ENCODE peak calls at places on chromosomes 11 and 22, in seven cellular contexts. One of them, this sample, is unnamed.

GRCh38 chr11:1219836-1220810 is 2.7 kb upstream of the MUC5B start:
- DNase-seq in right lobe of liver: peak; percentile 59
- DNase-seq in lower leg skin: peak; percentile 88
- DNase-seq in breast epithelium: no peak
- DNase-seq in esophagus squamous epithelium: no peak
- DNase-seq in endothelial cell of umbilical vein: no peak
- DNase-seq in A549: peak; percentile 84
- DNase-seq in this sample: no peak

GRCh38 chr11:101866619-101867491 is 48.0 kb upstream of the CEP126 start:
- DNase-seq in right lobe of liver: no peak
- DNase-seq in lower leg skin: no peak
- DNase-seq in breast epithelium: no peak
- DNase-seq in esophagus squamous epithelium: no peak
- DNase-seq in endothelial cell of umbilical vein: peak; percentile 29
- DNase-seq in A549: peak; percentile 90
- DNase-seq in this sample: no peak

GRCh38 chr11:6757373-6757967 is 14.3 kb downstream of the OR2AG2 start:
- DNase-seq in right lobe of liver: no peak
- DNase-seq in lower leg skin: no peak
- DNase-seq in breast epithelium: no peak
- DNase-seq in esophagus squamous epithelium: no peak
- DNase-seq in endothelial cell of umbilical vein: peak; percentile 73
- DNase-seq in A549: peak; percentile 58
- DNase-seq in this sample: no peak

GRCh38 chr22:36315325-36315724 is 62.4 kb downstream of the APOL1 start:
- DNase-seq in right lobe of liver: no peak
- DNase-seq in lower leg skin: no peak
- DNase-seq in breast epithelium: no peak
- DNase-seq in esophagus squamous epithelium: no peak
- DNase-seq in endothelial cell of umbilical vein: peak; percentile 86
- DNase-seq in A549: no peak
- DNase-seq in this sample: no peak

GRCh38 chr22:32731372-32731771 is 70.1 kb upstream of the TIMP3 start:
- DNase-seq in right lobe of liver: no peak
- DNase-seq in lower leg skin: no peak
- DNase-seq in breast epithelium: no peak
- DNase-seq in esophagus squamous epithelium: no peak
- DNase-seq in endothelial cell of umbilical vein: no peak
- DNase-seq in A549: no peak
- DNase-seq in this sample: no peak

GRCh38 chr11:77823775-77824174 is 2.8 kb downstream of the AAMDC start:
- DNase-seq in right lobe of liver: no peak
- DNase-seq in lower leg skin: no peak
- DNase-seq in breast epithelium: no peak
- DNase-seq in esophagus squamous epithelium: no peak
- DNase-seq in endothelial cell of umbilical vein: peak; percentile 32
- DNase-seq in A549: no peak
- DNase-seq in this sample: no peak

GRCh38 chr22:23300476-23300875 is 120.2 kb downstream of the BCR start:
- DNase-seq in right lobe of liver: peak; percentile 47
- DNase-seq in lower leg skin: no peak
- DNase-seq in breast epithelium: no peak
- DNase-seq in esophagus squamous epithelium: no peak
- DNase-seq in endothelial cell of umbilical vein: no peak
- DNase-seq in A549: no peak
- DNase-seq in this sample: no peak

GRCh38 chr11:121437018-121437685 is 15.0 kb upstream of the SORL1 start:
- DNase-seq in right lobe of liver: no peak
- DNase-seq in lower leg skin: no peak
- DNase-seq in breast epithelium: no peak
- DNase-seq in esophagus squamous epithelium: no peak
- DNase-seq in endothelial cell of umbilical vein: no peak
- DNase-seq in A549: no peak
- DNase-seq in this sample: no peak

GRCh38 chr11:61626580-61627380 is 45.9 kb upstream of the SYT7 start:
- DNase-seq in right lobe of liver: no peak
- DNase-seq in lower leg skin: no peak
- DNase-seq in breast epithelium: peak; percentile 87
- DNase-seq in esophagus squamous epithelium: no peak
- DNase-seq in endothelial cell of umbilical vein: no peak
- DNase-seq in A549: no peak
- DNase-seq in this sample: no peak

GRCh38 chr11:123450593-123450992 is 20.5 kb downstream of the GRAMD1B start:
- DNase-seq in right lobe of liver: no peak
- DNase-seq in lower leg skin: no peak
- DNase-seq in breast epithelium: no peak
- DNase-seq in esophagus squamous epithelium: no peak
- DNase-seq in endothelial cell of umbilical vein: no peak
- DNase-seq in A549: no peak
- DNase-seq in this sample: no peak

GRCh38 chr22:36443198-36443770 is 38.2 kb downstream of the TXN2 start:
- DNase-seq in right lobe of liver: no peak
- DNase-seq in lower leg skin: no peak
- DNase-seq in breast epithelium: no peak
- DNase-seq in esophagus squamous epithelium: no peak
- DNase-seq in endothelial cell of umbilical vein: no peak
- DNase-seq in A549: no peak
- DNase-seq in this sample: no peak

GRCh38 chr11:117319214-117319840 is 3.3 kb upstream of the BACE1 start:
- DNase-seq in right lobe of liver: no peak
- DNase-seq in lower leg skin: no peak
- DNase-seq in breast epithelium: no peak
- DNase-seq in esophagus squamous epithelium: no peak
- DNase-seq in endothelial cell of umbilical vein: peak; percentile 75
- DNase-seq in A549: no peak
- DNase-seq in this sample: no peak

GRCh38 chr11:80855975-80856524 is 1415.2 kb upstream of the TENM4 start:
- DNase-seq in right lobe of liver: no peak
- DNase-seq in lower leg skin: no peak
- DNase-seq in breast epithelium: no peak
- DNase-seq in esophagus squamous epithelium: no peak
- DNase-seq in endothelial cell of umbilical vein: peak; percentile 67
- DNase-seq in A549: no peak
- DNase-seq in this sample: no peak

GRCh38 chr11:87859583-87859982 is 315.7 kb downstream of the RAB38 start:
- DNase-seq in right lobe of liver: no peak
- DNase-seq in lower leg skin: no peak
- DNase-seq in breast epithelium: no peak
- DNase-seq in esophagus squamous epithelium: no peak
- DNase-seq in endothelial cell of umbilical vein: peak; percentile 34
- DNase-seq in A549: no peak
- DNase-seq in this sample: no peak

GRCh38 chr11:57269580-57270021 is 32.6 kb upstream of the APLNR start:
- DNase-seq in right lobe of liver: no peak
- DNase-seq in lower leg skin: peak; percentile 77
- DNase-seq in breast epithelium: no peak
- DNase-seq in esophagus squamous epithelium: no peak
- DNase-seq in endothelial cell of umbilical vein: peak; percentile 74
- DNase-seq in A549: no peak
- DNase-seq in this sample: no peak

GRCh38 chr11:66314561-66315497 is 2.0 kb downstream of the CD248 start:
- DNase-seq in right lobe of liver: no peak
- DNase-seq in lower leg skin: peak; percentile 84
- DNase-seq in breast epithelium: no peak
- DNase-seq in esophagus squamous epithelium: no peak
- DNase-seq in endothelial cell of umbilical vein: no peak
- DNase-seq in A549: no peak
- DNase-seq in this sample: no peak

GRCh38 chr11:128502736-128503135 is 84.6 kb downstream of the ETS1 start:
- DNase-seq in right lobe of liver: no peak
- DNase-seq in lower leg skin: no peak
- DNase-seq in breast epithelium: no peak
- DNase-seq in esophagus squamous epithelium: no peak
- DNase-seq in endothelial cell of umbilical vein: peak; percentile 80
- DNase-seq in A549: peak; percentile 46
- DNase-seq in this sample: no peak

GRCh38 chr11:128501008-128501407 is 86.3 kb downstream of the ETS1 start:
- DNase-seq in right lobe of liver: no peak
- DNase-seq in lower leg skin: no peak
- DNase-seq in breast epithelium: no peak
- DNase-seq in esophagus squamous epithelium: no peak
- DNase-seq in endothelial cell of umbilical vein: no peak
- DNase-seq in A549: no peak
- DNase-seq in this sample: no peak

GRCh38 chr11:128500488-128500887 is 86.9 kb downstream of the ETS1 start:
- DNase-seq in right lobe of liver: no peak
- DNase-seq in lower leg skin: no peak
- DNase-seq in breast epithelium: no peak
- DNase-seq in esophagus squamous epithelium: no peak
- DNase-seq in endothelial cell of umbilical vein: no peak
- DNase-seq in A549: no peak
- DNase-seq in this sample: no peak

GRCh38 chr11:128503231-128503991 is 83.9 kb downstream of the ETS1 start:
- DNase-seq in right lobe of liver: no peak
- DNase-seq in lower leg skin: no peak
- DNase-seq in breast epithelium: no peak
- DNase-seq in esophagus squamous epithelium: no peak
- DNase-seq in endothelial cell of umbilical vein: peak; percentile 52
- DNase-seq in A549: no peak
- DNase-seq in this sample: no peak

GRCh38 chr11:128501576-128502549 is 85.5 kb downstream of the ETS1 start:
- DNase-seq in right lobe of liver: no peak
- DNase-seq in lower leg skin: no peak
- DNase-seq in breast epithelium: no peak
- DNase-seq in esophagus squamous epithelium: no peak
- DNase-seq in endothelial cell of umbilical vein: peak; percentile 97
- DNase-seq in A549: no peak
- DNase-seq in this sample: no peak
- TF ChIP-seq POLR2A in right lobe of liver: no peak
- TF ChIP-seq POLR2A in lower leg skin: no peak
- TF ChIP-seq POLR2A in breast epithelium: no peak
- TF ChIP-seq POLR2A in esophagus squamous epithelium: no peak
- TF ChIP-seq POLR2A in endothelial cell of umbilical vein: peak; percentile 32
- TF ChIP-seq POLR2A in A549: no peak
- TF ChIP-seq POLR2A in this sample: no peak

DNA sequence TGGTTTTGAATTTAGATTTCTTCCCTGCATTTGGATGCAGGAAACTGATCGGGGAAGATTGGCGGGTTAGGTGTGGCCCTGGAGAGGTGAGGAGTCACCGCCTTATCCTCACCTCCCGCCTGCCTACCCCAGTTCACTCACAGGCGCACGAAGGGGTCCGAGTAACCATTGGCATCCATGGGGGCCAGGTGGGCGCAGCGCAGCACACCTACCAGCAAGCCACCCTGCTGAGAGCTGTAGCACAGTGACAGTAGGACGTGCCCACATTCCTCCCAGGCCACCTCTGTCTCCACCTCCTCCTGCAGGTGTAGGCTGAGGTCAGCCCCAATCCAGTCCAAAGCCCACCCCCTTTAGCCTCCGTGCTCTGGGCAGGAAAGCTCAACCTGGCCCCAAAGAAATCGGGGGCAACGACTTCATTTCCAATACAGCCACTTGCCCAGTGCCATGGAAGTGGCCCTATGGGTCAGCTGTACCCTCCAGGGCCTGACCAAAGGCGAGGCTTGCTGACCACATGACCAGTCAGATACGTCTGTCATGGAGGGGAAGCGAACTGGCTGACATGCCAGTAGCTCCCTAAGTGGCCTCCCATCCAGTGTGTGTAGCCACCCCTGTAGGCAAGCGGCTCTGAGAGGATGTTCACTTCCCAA is 6.7 kb downstream of the NDUFV1 start:
- DNase-seq in right lobe of liver: no peak
- DNase-seq in lower leg skin: no peak
- DNase-seq in breast epithelium: no peak
- DNase-seq in esophagus squamous epithelium: no peak
- DNase-seq in endothelial cell of umbilical vein: no peak
- DNase-seq in A549: no peak
- DNase-seq in this sample: no peak
- TF ChIP-seq POLR2A in right lobe of liver: no peak
- TF ChIP-seq POLR2A in lower leg skin: no peak
- TF ChIP-seq POLR2A in breast epithelium: no peak
- TF ChIP-seq POLR2A in esophagus squamous epithelium: no peak
- TF ChIP-seq POLR2A in endothelial cell of umbilical vein: no peak
- TF ChIP-seq POLR2A in A549: no peak
- TF ChIP-seq POLR2A in this sample: no peak

GRCh38 chr22:19629720-19630419 is 84.4 kb upstream of the SEPTIN5 start:
- DNase-seq in right lobe of liver: peak; percentile 71
- DNase-seq in lower leg skin: peak; percentile 95
- DNase-seq in breast epithelium: peak; percentile 61
- DNase-seq in esophagus squamous epithelium: peak; percentile 16
- DNase-seq in endothelial cell of umbilical vein: peak; percentile 80
- DNase-seq in A549: peak; percentile 70
- DNase-seq in this sample: peak; percentile 93
- TF ChIP-seq POLR2A in right lobe of liver: no peak
- TF ChIP-seq POLR2A in lower leg skin: no peak
- TF ChIP-seq POLR2A in breast epithelium: no peak
- TF ChIP-seq POLR2A in esophagus squamous epithelium: no peak
- TF ChIP-seq POLR2A in endothelial cell of umbilical vein: no peak
- TF ChIP-seq POLR2A in A549: no peak
- TF ChIP-seq POLR2A in this sample: no peak

GRCh38 chr22:17774206-17774927 is at the start of gene BID:
- DNase-seq in right lobe of liver: peak; percentile 81
- DNase-seq in lower leg skin: no peak
- DNase-seq in breast epithelium: no peak
- DNase-seq in esophagus squamous epithelium: no peak
- DNase-seq in endothelial cell of umbilical vein: peak; percentile 22
- DNase-seq in A549: no peak
- DNase-seq in this sample: peak; percentile 62
- TF ChIP-seq POLR2A in right lobe of liver: peak; percentile 57
- TF ChIP-seq POLR2A in lower leg skin: no peak
- TF ChIP-seq POLR2A in breast epithelium: no peak
- TF ChIP-seq POLR2A in esophagus squamous epithelium: no peak
- TF ChIP-seq POLR2A in endothelial cell of umbilical vein: peak; percentile 33
- TF ChIP-seq POLR2A in A549: peak; percentile 53
- TF ChIP-seq POLR2A in this sample: no peak

DNA sequence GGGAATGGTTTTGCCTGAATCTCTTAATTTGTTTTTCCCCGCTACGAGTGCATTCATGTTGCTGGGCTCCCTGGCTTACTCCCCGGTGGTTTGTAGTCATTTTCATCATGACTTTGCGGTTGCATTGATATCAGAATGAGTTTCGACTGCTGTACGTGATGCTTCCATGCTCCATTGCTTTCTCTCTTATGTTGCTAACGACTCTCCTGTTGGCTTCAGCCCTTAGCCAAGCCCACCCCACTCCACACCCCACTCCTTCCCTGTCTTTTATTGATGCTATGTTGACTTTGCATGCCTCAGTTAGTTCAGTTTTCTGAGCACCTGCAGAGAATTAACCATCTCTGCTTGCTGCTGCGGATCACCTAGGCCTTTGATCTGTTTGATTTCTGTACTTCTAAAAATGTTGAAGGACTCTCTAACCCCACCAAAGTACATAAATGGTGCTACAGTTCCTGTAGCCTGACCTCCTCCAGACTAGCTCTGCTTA is 65.3 kb downstream of the ARFGAP2 start:
- DNase-seq in right lobe of liver: no peak
- DNase-seq in lower leg skin: no peak
- DNase-seq in breast epithelium: no peak
- DNase-seq in esophagus squamous epithelium: no peak
- DNase-seq in endothelial cell of umbilical vein: no peak
- DNase-seq in A549: no peak
- DNase-seq in this sample: peak; percentile 44
- TF ChIP-seq POLR2A in right lobe of liver: no peak
- TF ChIP-seq POLR2A in lower leg skin: no peak
- TF ChIP-seq POLR2A in breast epithelium: no peak
- TF ChIP-seq POLR2A in esophagus squamous epithelium: no peak
- TF ChIP-seq POLR2A in endothelial cell of umbilical vein: no peak
- TF ChIP-seq POLR2A in A549: no peak
- TF ChIP-seq POLR2A in this sample: no peak